ENCODE peak calls at places on chromosomes 1 and 21, in eight cellular contexts. U, Z, G, V, X, L, Y and S are unnamed samples.

GRCh38 chr21:35026617-35027557 is 22.2 kb downstream of the RUNX1 start:
- DNase-seq in V (peak; percentile 48), U (peak; percentile 26), Y (peak; percentile 88), G (peak; percentile 11), Z (no peak), L (no peak), X (no peak), S (no peak)

GRCh38 chr1:84303154-84303830 is 1.8 kb downstream of the SAMD13 start:
- DNase-seq in Y (peak; percentile 66), U (no peak), Z (no peak), G (no peak), X (no peak), V (peak; percentile 17), L (no peak), S (no peak)

GRCh38 chr1:162206749-162207635 is 137.5 kb downstream of the NOS1AP start:
- DNase-seq in Y (no peak), X (peak; percentile 46), V (no peak), U (no peak), G (no peak), Z (no peak), L (no peak), S (no peak)

GRCh38 chr1:9823693-9823942 is 147 bp downstream of the CLSTN1 start:
- DNase-seq in V (no peak), U (no peak), Z (no peak), G (no peak), Y (no peak), L (no peak), X (no peak), S (no peak)

GRCh38 chr1:118575060-118575459 is 390.0 kb upstream of the SPAG17 start:
- DNase-seq in U (no peak), Z (no peak), Y (no peak), X (no peak), G (no peak), L (no peak), V (no peak), S (no peak)

GRCh38 chr1:30506785-30507312 is 216.5 kb downstream of the MATN1 start:
- DNase-seq in V (no peak), U (no peak), X (no peak), Y (no peak), Z (no peak), L (no peak), G (no peak), S (no peak)

GRCh38 chr1:30083800-30084464 is 639.5 kb downstream of the MATN1 start:
- DNase-seq in U (no peak), X (no peak), V (peak; percentile 84), Y (no peak), G (peak; percentile 82), Z (no peak), L (peak; percentile 72), S (no peak)

GRCh38 chr1:246301553-246302250 is 205.4 kb downstream of the SMYD3 start:
- DNase-seq in Z (no peak), V (no peak), L (no peak), X (no peak), U (no peak), G (no peak), Y (no peak), S (no peak)

GRCh38 chr1:18681423-18681835 is 50.8 kb downstream of the PAX7 start:
- DNase-seq in Y (peak; percentile 61), Z (no peak), G (no peak), L (peak; percentile 59), V (peak; percentile 16), U (no peak), X (no peak), S (no peak)

GRCh38 chr1:200780545-200781444 is 42.1 kb downstream of the CAMSAP2 start:
- DNase-seq in Y (peak; percentile 18), Z (no peak), V (peak; percentile 43), U (no peak), X (no peak), G (peak; percentile 59), L (no peak), S (no peak)

GRCh38 chr1:20151906-20152598 is 12.9 kb downstream of the PLA2G2F start:
- DNase-seq in G (peak; percentile 42), U (peak; percentile 66), L (peak; percentile 46), X (peak; percentile 91), Y (peak; percentile 81), Z (peak; percentile 53), V (peak; percentile 41), S (peak; percentile 66)

GRCh38 chr1:230429072-230429735 is 3.1 kb upstream of the PGBD5 start:
- DNase-seq in G (no peak), L (no peak), Y (no peak), V (no peak), Z (no peak), X (no peak), U (no peak), S (no peak)

GRCh38 chr1:11654571-11655262 is at the start of gene FBXO44:
- DNase-seq in L (no peak), Z (peak; percentile 62), V (no peak), U (peak; percentile 19), Y (peak; percentile 33), X (peak; percentile 90), G (no peak), S (peak; percentile 22)

GRCh38 chr1:245313581-245313980 is 158.8 kb downstream of the KIF26B start:
- DNase-seq in L (no peak), Y (no peak), V (no peak), G (no peak), U (no peak), Z (no peak), X (no peak), S (no peak)

GRCh38 chr1:236523704-236524141 is at the start of gene LGALS8:
- DNase-seq in V (peak; percentile 80), U (peak; percentile 67), Z (peak; percentile 84), G (peak; percentile 83), X (peak; percentile 95), Y (no peak), L (peak; percentile 56), S (peak; percentile 73)

GRCh38 chr1:90798883-90799282 is 81.8 kb upstream of the BARHL2 start:
- DNase-seq in Y (no peak), L (no peak), Z (no peak), V (no peak), X (no peak), U (no peak), G (no peak), S (no peak)

GRCh38 chr1:174217787-174218574 is 58.7 kb downstream of the RABGAP1L start:
- DNase-seq in G (peak; percentile 66), L (peak; percentile 33), U (no peak), Z (no peak), X (no peak), Y (peak; percentile 87), V (peak; percentile 54), S (no peak)